ENCODE peak calls at places on chromosome 10, in four cellular contexts. One of them, this sample, is unnamed.

GRCh38 chr10:48929413-48929990 is 10.1 kb downstream of the LRRC18 start:
- DNase-seq in stromal cell of bone marrow: no peak
- DNase-seq in stimulated activated CD4-positive, alpha-beta T cell treated with anti-CD3 and anti-CD28 coated beads, Interleukin-1b, Interleukin-23, amount 100 ng/mL, for 24 hours: no peak
- DNase-seq in pons: no peak
- DNase-seq in this sample: no peak

GRCh38 chr10:45409782-45410181 is 35.8 kb downstream of the ALOX5 start:
- DNase-seq in stromal cell of bone marrow: no peak
- DNase-seq in stimulated activated CD4-positive, alpha-beta T cell treated with anti-CD3 and anti-CD28 coated beads, Interleukin-1b, Interleukin-23, amount 100 ng/mL, for 24 hours: no peak
- DNase-seq in pons: no peak
- DNase-seq in this sample: no peak

GRCh38 chr10:89684604-89685003 is 16.8 kb upstream of the KIF20B start:
- DNase-seq in stromal cell of bone marrow: no peak
- DNase-seq in stimulated activated CD4-positive, alpha-beta T cell treated with anti-CD3 and anti-CD28 coated beads, Interleukin-1b, Interleukin-23, amount 100 ng/mL, for 24 hours: no peak
- DNase-seq in pons: no peak
- DNase-seq in this sample: no peak

GRCh38 chr10:124641282-124642075 is 102.7 kb downstream of the FAM53B start:
- DNase-seq in stromal cell of bone marrow: peak; percentile 25
- DNase-seq in stimulated activated CD4-positive, alpha-beta T cell treated with anti-CD3 and anti-CD28 coated beads, Interleukin-1b, Interleukin-23, amount 100 ng/mL, for 24 hours: no peak
- DNase-seq in pons: peak; percentile 78
- DNase-seq in this sample: peak; percentile 32

GRCh38 chr10:11401314-11402222 is 209.9 kb downstream of the USP6NL start:
- DNase-seq in stromal cell of bone marrow: no peak
- DNase-seq in stimulated activated CD4-positive, alpha-beta T cell treated with anti-CD3 and anti-CD28 coated beads, Interleukin-1b, Interleukin-23, amount 100 ng/mL, for 24 hours: no peak
- DNase-seq in pons: no peak
- DNase-seq in this sample: no peak

GRCh38 chr10:43437141-43437860 is 390 bp downstream of the ZNF487 start:
- DNase-seq in stromal cell of bone marrow: no peak
- DNase-seq in stimulated activated CD4-positive, alpha-beta T cell treated with anti-CD3 and anti-CD28 coated beads, Interleukin-1b, Interleukin-23, amount 100 ng/mL, for 24 hours: no peak
- DNase-seq in pons: no peak
- DNase-seq in this sample: no peak

GRCh38 chr10:35058134-35058533 is 32.0 kb downstream of the CUL2 start:
- DNase-seq in stromal cell of bone marrow: peak; percentile 66
- DNase-seq in stimulated activated CD4-positive, alpha-beta T cell treated with anti-CD3 and anti-CD28 coated beads, Interleukin-1b, Interleukin-23, amount 100 ng/mL, for 24 hours: no peak
- DNase-seq in pons: no peak
- DNase-seq in this sample: peak; percentile 20

GRCh38 chr10:17286562-17287089 is 58.6 kb downstream of the VIM start:
- DNase-seq in stromal cell of bone marrow: no peak
- DNase-seq in stimulated activated CD4-positive, alpha-beta T cell treated with anti-CD3 and anti-CD28 coated beads, Interleukin-1b, Interleukin-23, amount 100 ng/mL, for 24 hours: no peak
- DNase-seq in pons: no peak
- DNase-seq in this sample: no peak

GRCh38 chr10:27741173-27742091 is 4.2 kb downstream of the MKX start:
- DNase-seq in stromal cell of bone marrow: no peak
- DNase-seq in stimulated activated CD4-positive, alpha-beta T cell treated with anti-CD3 and anti-CD28 coated beads, Interleukin-1b, Interleukin-23, amount 100 ng/mL, for 24 hours: no peak
- DNase-seq in pons: no peak
- DNase-seq in this sample: no peak

GRCh38 chr10:17075975-17076374 is 53.6 kb downstream of the CUBN start:
- DNase-seq in stromal cell of bone marrow: no peak
- DNase-seq in stimulated activated CD4-positive, alpha-beta T cell treated with anti-CD3 and anti-CD28 coated beads, Interleukin-1b, Interleukin-23, amount 100 ng/mL, for 24 hours: no peak
- DNase-seq in pons: no peak
- DNase-seq in this sample: no peak

GRCh38 chr10:37856881-37857286 is 526 bp downstream of the ZNF248 start:
- DNase-seq in stromal cell of bone marrow: no peak
- DNase-seq in stimulated activated CD4-positive, alpha-beta T cell treated with anti-CD3 and anti-CD28 coated beads, Interleukin-1b, Interleukin-23, amount 100 ng/mL, for 24 hours: no peak
- DNase-seq in pons: peak; percentile 40
- DNase-seq in this sample: no peak

GRCh38 chr10:97572214-97572989 is at the start of gene ANKRD2:
- DNase-seq in stromal cell of bone marrow: peak; percentile 53
- DNase-seq in stimulated activated CD4-positive, alpha-beta T cell treated with anti-CD3 and anti-CD28 coated beads, Interleukin-1b, Interleukin-23, amount 100 ng/mL, for 24 hours: no peak
- DNase-seq in pons: peak; percentile 88
- DNase-seq in this sample: no peak

GRCh38 chr10:234708-235406 is 99.6 kb downstream of the ZMYND11 start:
- DNase-seq in stromal cell of bone marrow: no peak
- DNase-seq in stimulated activated CD4-positive, alpha-beta T cell treated with anti-CD3 and anti-CD28 coated beads, Interleukin-1b, Interleukin-23, amount 100 ng/mL, for 24 hours: no peak
- DNase-seq in pons: no peak
- DNase-seq in this sample: no peak

GRCh38 chr10:16999665-17000451 is 129.8 kb downstream of the CUBN start:
- DNase-seq in stromal cell of bone marrow: no peak
- DNase-seq in stimulated activated CD4-positive, alpha-beta T cell treated with anti-CD3 and anti-CD28 coated beads, Interleukin-1b, Interleukin-23, amount 100 ng/mL, for 24 hours: no peak
- DNase-seq in pons: no peak
- DNase-seq in this sample: no peak

GRCh38 chr10:24114561-24114960 is 94.4 kb upstream of the KIAA1217 start:
- DNase-seq in stromal cell of bone marrow: no peak
- DNase-seq in stimulated activated CD4-positive, alpha-beta T cell treated with anti-CD3 and anti-CD28 coated beads, Interleukin-1b, Interleukin-23, amount 100 ng/mL, for 24 hours: no peak
- DNase-seq in pons: no peak
- DNase-seq in this sample: no peak

GRCh38 chr10:122149138-122149606 is 121.9 kb upstream of the BTBD16 start:
- DNase-seq in stromal cell of bone marrow: no peak
- DNase-seq in stimulated activated CD4-positive, alpha-beta T cell treated with anti-CD3 and anti-CD28 coated beads, Interleukin-1b, Interleukin-23, amount 100 ng/mL, for 24 hours: no peak
- DNase-seq in pons: no peak
- DNase-seq in this sample: no peak

GRCh38 chr10:45373783-45374450 is at the start of gene ALOX5:
- DNase-seq in stromal cell of bone marrow: no peak
- DNase-seq in stimulated activated CD4-positive, alpha-beta T cell treated with anti-CD3 and anti-CD28 coated beads, Interleukin-1b, Interleukin-23, amount 100 ng/mL, for 24 hours: no peak
- DNase-seq in pons: no peak
- DNase-seq in this sample: no peak

This sample was measured in GM12878.